ENCODE peak calls at places on chromosomes 11 and 22, in eight cellular contexts. O is C1 segment of cervical spinal cord; L is activated CD4-positive, alpha-beta memory T cell treated with anti-CD3 and anti-CD28 coated beads for 36 hours; X is CD8-positive, alpha-beta T cell; F is Ammon's horn; Q is GM12864; N is heart left ventricle; B is retinal pigment epithelial cell. H is an unnamed sample.

GRCh38 chr11:78961938-78962701 is 387.5 kb upstream of the NARS2 start:
- DNase-seq in B (no peak), N (no peak), L (peak), Q (no peak), X (no peak), O (peak), F (peak), H (no peak)

GRCh38 chr22:50548913-50549790 is 3.5 kb downstream of the KLHDC7B start:
- DNase-seq in X (peak), N (no peak), Q (no peak), B (no peak), O (no peak), L (no peak), F (no peak), H (no peak)

GRCh38 chr11:115256326-115257197 is 247.7 kb downstream of the CADM1 start:
- DNase-seq in L (no peak), O (no peak), F (no peak), N (no peak), B (no peak), X (peak), Q (peak), H (no peak)

GRCh38 chr11:106594751-106595351 is 423.4 kb downstream of the GUCY1A2 start:
- DNase-seq in O (no peak), Q (no peak), F (no peak), L (no peak), X (no peak), N (no peak), B (no peak), H (no peak)

GRCh38 chr11:1896895-1897294 is 5.2 kb upstream of the PRR33 start:
- DNase-seq in X (no peak), F (peak), N (peak), Q (no peak), O (no peak), B (no peak), L (no peak), H (no peak)

GRCh38 chr11:75435571-75435925 is 2.5 kb upstream of the KLHL35 start:
- DNase-seq in Q (no peak), N (no peak), X (no peak), L (no peak), O (no peak), F (no peak), B (no peak), H (no peak)

GRCh38 chr11:16365456-16366355 is 9.4 kb upstream of the SOX6 start:
- DNase-seq in O (no peak), F (peak), N (no peak), Q (no peak), X (no peak), B (no peak), L (no peak), H (no peak)

GRCh38 chr11:57873196-57873911 is 111.8 kb downstream of the CTNND1 start:
- DNase-seq in X (no peak), B (no peak), L (no peak), O (no peak), F (no peak), Q (no peak), N (no peak), H (no peak)

GRCh38 chr11:119055901-119056300 is 1.1 kb downstream of the HYOU1 start:
- DNase-seq in F (peak), L (peak), N (no peak), O (no peak), X (no peak), B (no peak), Q (no peak), H (no peak)

GRCh38 chr22:27867958-27868737 is 50.9 kb downstream of the PITPNB start:
- DNase-seq in B (no peak), F (no peak), Q (no peak), O (no peak), L (no peak), X (no peak), N (no peak), H (no peak)

GRCh38 chr11:64296830-64297721 is 3.1 kb upstream of the CATSPERZ start:
- DNase-seq in B (no peak), F (no peak), Q (no peak), L (no peak), O (no peak), X (peak), N (no peak), H (no peak)

GRCh38 chr22:23109079-23109347 is 32.8 kb downstream of the RSPH14 start:
- DNase-seq in B (no peak), L (no peak), N (no peak), Q (no peak), O (no peak), F (no peak), X (no peak), H (no peak)

GRCh38 chr11:8250446-8250845 is 13.2 kb downstream of the LMO1 start:
- DNase-seq in B (no peak), O (no peak), L (no peak), X (no peak), Q (no peak), N (no peak), F (no peak), H (no peak)

GRCh38 chr11:22774716-22775115 is 54.9 kb downstream of the SVIP start:
- DNase-seq in F (no peak), B (no peak), X (no peak), N (no peak), L (no peak), O (no peak), Q (no peak), H (no peak)

GRCh38 chr22:27719535-27720227 is 81.9 kb downstream of the MN1 start:
- DNase-seq in B (no peak), N (no peak), O (no peak), L (no peak), Q (no peak), X (no peak), F (peak), H (no peak)

GRCh38 chr11:14376920-14377319 is 17.9 kb upstream of the RRAS2 start:
- DNase-seq in X (no peak), B (peak), L (no peak), Q (no peak), O (no peak), F (no peak), N (no peak), H (no peak)

GRCh38 chr11:24723231-24723630 is 226.4 kb downstream of the LUZP2 start:
- DNase-seq in B (no peak), Q (no peak), L (no peak), N (no peak), F (no peak), O (no peak), X (no peak), H (no peak)

GRCh38 chr22:21936151-21936778 is 16.4 kb downstream of the PPM1F start:
- DNase-seq in L (no peak), B (no peak), N (no peak), O (peak), Q (no peak), X (no peak), F (peak), H (no peak)

GRCh38 chr11:101169944-101170343 is 40.3 kb upstream of the PGR start:
- DNase-seq in F (no peak), L (no peak), O (no peak), N (no peak), Q (no peak), B (no peak), X (no peak), H (no peak)

GRCh38 chr11:102177974-102178631 is 67.9 kb downstream of the YAP1 start:
- DNase-seq in B (peak), F (no peak), O (no peak), X (no peak), L (no peak), Q (no peak), N (no peak), H (no peak)

GRCh38 chr11:3157381-3158130 is 7.6 kb downstream of the OSBPL5 start:
- DNase-seq in N (peak), O (no peak), X (peak), L (no peak), F (no peak), B (no peak), Q (no peak), H (no peak)

GRCh38 chr11:63564056-63564784 is 1.0 kb upstream of the PLAAT2 start:
- DNase-seq in L (peak), F (peak), O (no peak), N (no peak), X (no peak), Q (peak), B (no peak), H (no peak)

GRCh38 chr11:117511981-117512448 is 184.4 kb downstream of the CEP164 start:
- DNase-seq in N (no peak), B (no peak), F (no peak), Q (no peak), X (no peak), L (no peak), O (no peak), H (no peak)